ENCODE peak calls at places on chromosomes 5 and 9, in eight cellular contexts. One of them, this sample, is unnamed.
A peak's percentile ranks its signal among the peaks of the same experiment; 100 is the strongest.

GRCh38 chr5:177403826-177404640 is 3.6 kb upstream of the PFN3 start:
- DNase-seq in GM23338: peak; percentile 80
- DNase-seq in AG04450: peak; percentile 49
- DNase-seq in pancreas: peak; percentile 88
- DNase-seq in fibroblast of pulmonary artery: peak; percentile 81
- DNase-seq in Peyer's patch: peak; percentile 91
- DNase-seq in glutamatergic neuron: peak; percentile 85
- DNase-seq in lower lobe of right lung: peak; percentile 94
- DNase-seq in this sample: no peak

GRCh38 chr9:91060520-91061343 is 259.1 kb downstream of the SYK start:
- DNase-seq in glutamatergic neuron: no peak
- DNase-seq in pancreas: no peak
- DNase-seq in Peyer's patch: no peak
- DNase-seq in lower lobe of right lung: no peak
- DNase-seq in GM23338: no peak
- DNase-seq in AG04450: peak; percentile 97
- DNase-seq in fibroblast of pulmonary artery: peak; percentile 99
- DNase-seq in this sample: peak; percentile 98

GRCh38 chr9:133679466-133680051 is 43.4 kb downstream of the DBH start:
- DNase-seq in pancreas: no peak
- DNase-seq in fibroblast of pulmonary artery: no peak
- DNase-seq in glutamatergic neuron: peak; percentile 12
- DNase-seq in Peyer's patch: no peak
- DNase-seq in lower lobe of right lung: peak; percentile 43
- DNase-seq in AG04450: no peak
- DNase-seq in GM23338: no peak
- DNase-seq in this sample: no peak

GRCh38 chr9:123678038-123678877 is 251.7 kb downstream of the DENND1A start:
- DNase-seq in Peyer's patch: no peak
- DNase-seq in AG04450: no peak
- DNase-seq in pancreas: no peak
- DNase-seq in GM23338: no peak
- DNase-seq in fibroblast of pulmonary artery: no peak
- DNase-seq in glutamatergic neuron: no peak
- DNase-seq in lower lobe of right lung: no peak
- DNase-seq in this sample: no peak

GRCh38 chr5:175621971-175622370 is 35.9 kb upstream of the HRH2 start:
- DNase-seq in lower lobe of right lung: no peak
- DNase-seq in AG04450: no peak
- DNase-seq in pancreas: no peak
- DNase-seq in fibroblast of pulmonary artery: no peak
- DNase-seq in GM23338: no peak
- DNase-seq in Peyer's patch: no peak
- DNase-seq in glutamatergic neuron: no peak
- DNase-seq in this sample: no peak

GRCh38 chr9:127970401-127971313 is 10.1 kb downstream of the EEIG1 start:
- DNase-seq in AG04450: no peak
- DNase-seq in GM23338: no peak
- DNase-seq in lower lobe of right lung: no peak
- DNase-seq in Peyer's patch: peak; percentile 53
- DNase-seq in glutamatergic neuron: no peak
- DNase-seq in fibroblast of pulmonary artery: no peak
- DNase-seq in pancreas: peak; percentile 49
- DNase-seq in this sample: no peak

GRCh38 chr5:67149933-67150523 is 46.6 kb downstream of the CD180 start:
- DNase-seq in glutamatergic neuron: no peak
- DNase-seq in lower lobe of right lung: no peak
- DNase-seq in fibroblast of pulmonary artery: peak; percentile 63
- DNase-seq in pancreas: no peak
- DNase-seq in Peyer's patch: no peak
- DNase-seq in AG04450: no peak
- DNase-seq in GM23338: peak; percentile 27
- DNase-seq in this sample: peak; percentile 23

GRCh38 chr5:141747152-141747640 is 65.2 kb upstream of the ARAP3 start:
- DNase-seq in glutamatergic neuron: peak; percentile 88
- DNase-seq in fibroblast of pulmonary artery: peak; percentile 69
- DNase-seq in lower lobe of right lung: peak; percentile 69
- DNase-seq in GM23338: peak; percentile 95
- DNase-seq in Peyer's patch: no peak
- DNase-seq in pancreas: peak; percentile 80
- DNase-seq in AG04450: no peak
- DNase-seq in this sample: no peak

GRCh38 chr5:74648835-74649286 is 8.3 kb upstream of the ENC1 start:
- DNase-seq in AG04450: no peak
- DNase-seq in glutamatergic neuron: no peak
- DNase-seq in GM23338: peak; percentile 72
- DNase-seq in Peyer's patch: no peak
- DNase-seq in pancreas: no peak
- DNase-seq in fibroblast of pulmonary artery: peak; percentile 82
- DNase-seq in lower lobe of right lung: no peak
- DNase-seq in this sample: no peak

GRCh38 chr9:115461284-115461683 is 343.3 kb upstream of the TNC start:
- DNase-seq in GM23338: no peak
- DNase-seq in fibroblast of pulmonary artery: no peak
- DNase-seq in lower lobe of right lung: no peak
- DNase-seq in pancreas: no peak
- DNase-seq in glutamatergic neuron: no peak
- DNase-seq in AG04450: no peak
- DNase-seq in Peyer's patch: no peak
- DNase-seq in this sample: no peak

DNA sequence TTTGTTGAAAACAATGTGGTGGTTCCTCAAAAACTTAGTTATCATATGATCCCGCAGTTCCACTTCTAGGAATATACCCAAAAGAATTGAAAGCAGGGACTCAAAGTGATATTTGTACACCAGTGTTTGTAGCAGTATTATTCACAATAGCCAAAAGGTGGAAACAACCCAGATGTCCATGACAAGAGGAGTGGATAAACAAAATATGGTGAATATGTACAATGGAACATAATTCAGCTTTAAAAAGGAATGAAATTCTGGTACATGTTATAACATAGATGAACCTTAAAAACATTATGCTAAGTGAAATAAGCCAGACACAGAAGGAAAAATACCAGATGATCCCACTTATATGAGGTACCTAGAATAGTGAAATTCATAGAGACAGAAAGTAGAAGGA is 28.9 kb downstream of the IRF1 start:
- DNase-seq in fibroblast of pulmonary artery: no peak
- DNase-seq in glutamatergic neuron: no peak
- DNase-seq in pancreas: no peak
- DNase-seq in GM23338: no peak
- DNase-seq in lower lobe of right lung: no peak
- DNase-seq in Peyer's patch: no peak
- DNase-seq in AG04450: no peak
- DNase-seq in this sample: no peak
- TF ChIP-seq CTCF in fibroblast of pulmonary artery: no peak
- TF ChIP-seq CTCF in glutamatergic neuron: no peak
- TF ChIP-seq CTCF in pancreas: no peak
- TF ChIP-seq CTCF in GM23338: no peak
- TF ChIP-seq CTCF in lower lobe of right lung: no peak
- TF ChIP-seq CTCF in Peyer's patch: no peak
- TF ChIP-seq CTCF in AG04450: no peak
- TF ChIP-seq CTCF in this sample: no peak

GRCh38 chr9:24616858-24617257 is 71.2 kb upstream of the IZUMO3 start:
- DNase-seq in lower lobe of right lung: no peak
- DNase-seq in pancreas: no peak
- DNase-seq in AG04450: no peak
- DNase-seq in Peyer's patch: no peak
- DNase-seq in GM23338: peak; percentile 8
- DNase-seq in glutamatergic neuron: peak; percentile 10
- DNase-seq in fibroblast of pulmonary artery: no peak
- DNase-seq in this sample: no peak
- TF ChIP-seq CTCF in lower lobe of right lung: no peak
- TF ChIP-seq CTCF in pancreas: no peak
- TF ChIP-seq CTCF in AG04450: no peak
- TF ChIP-seq CTCF in Peyer's patch: no peak
- TF ChIP-seq CTCF in GM23338: peak; percentile 12
- TF ChIP-seq CTCF in glutamatergic neuron: no peak
- TF ChIP-seq CTCF in fibroblast of pulmonary artery: no peak
- TF ChIP-seq CTCF in this sample: no peak

GRCh38 chr9:131950487-131950886 is 129.2 kb downstream of the MED27 start:
- DNase-seq in AG04450: no peak
- DNase-seq in GM23338: no peak
- DNase-seq in fibroblast of pulmonary artery: no peak
- DNase-seq in pancreas: no peak
- DNase-seq in Peyer's patch: no peak
- DNase-seq in glutamatergic neuron: no peak
- DNase-seq in lower lobe of right lung: no peak
- DNase-seq in this sample: no peak

GRCh38 chr9:131959056-131959455 is 120.6 kb downstream of the MED27 start:
- DNase-seq in pancreas: no peak
- DNase-seq in glutamatergic neuron: no peak
- DNase-seq in lower lobe of right lung: no peak
- DNase-seq in GM23338: no peak
- DNase-seq in Peyer's patch: no peak
- DNase-seq in AG04450: no peak
- DNase-seq in fibroblast of pulmonary artery: no peak
- DNase-seq in this sample: no peak

GRCh38 chr9:131951155-131951554 is 128.5 kb downstream of the MED27 start:
- DNase-seq in GM23338: no peak
- DNase-seq in glutamatergic neuron: no peak
- DNase-seq in AG04450: no peak
- DNase-seq in fibroblast of pulmonary artery: no peak
- DNase-seq in Peyer's patch: no peak
- DNase-seq in pancreas: no peak
- DNase-seq in lower lobe of right lung: no peak
- DNase-seq in this sample: no peak

GRCh38 chr9:131951905-131952304 is 127.8 kb downstream of the MED27 start:
- DNase-seq in fibroblast of pulmonary artery: peak; percentile 43
- DNase-seq in glutamatergic neuron: peak; percentile 33
- DNase-seq in lower lobe of right lung: no peak
- DNase-seq in GM23338: no peak
- DNase-seq in AG04450: no peak
- DNase-seq in Peyer's patch: no peak
- DNase-seq in pancreas: no peak
- DNase-seq in this sample: peak; percentile 20

DNA sequence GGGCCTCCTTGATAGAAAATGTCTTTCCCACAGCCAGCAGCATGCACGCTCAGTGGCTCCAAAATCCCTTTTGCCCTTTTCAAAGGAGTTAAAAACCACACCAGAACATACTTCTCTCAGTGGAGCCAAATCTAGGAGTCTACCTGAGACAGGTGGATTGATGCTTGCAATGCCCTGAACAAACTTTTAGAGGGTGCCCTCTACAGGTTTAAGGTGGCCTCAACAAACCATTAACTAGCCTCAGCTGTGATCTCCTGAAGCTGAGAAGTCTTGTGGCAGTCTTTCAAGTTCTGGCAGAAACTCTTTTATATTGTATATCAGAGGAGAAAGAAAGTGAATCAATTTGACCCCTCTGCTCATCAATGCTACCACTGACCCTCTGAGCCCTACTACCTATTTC is 125.4 kb downstream of the MED27 start:
- DNase-seq in glutamatergic neuron: no peak
- DNase-seq in Peyer's patch: no peak
- DNase-seq in GM23338: peak; percentile 71
- DNase-seq in pancreas: no peak
- DNase-seq in fibroblast of pulmonary artery: no peak
- DNase-seq in lower lobe of right lung: no peak
- DNase-seq in AG04450: no peak
- DNase-seq in this sample: no peak
- TF ChIP-seq CTCF in glutamatergic neuron: peak; percentile 27
- TF ChIP-seq CTCF in Peyer's patch: no peak
- TF ChIP-seq CTCF in GM23338: peak; percentile 69
- TF ChIP-seq CTCF in pancreas: no peak
- TF ChIP-seq CTCF in fibroblast of pulmonary artery: peak; percentile 28
- TF ChIP-seq CTCF in lower lobe of right lung: peak; percentile 16
- TF ChIP-seq CTCF in AG04450: peak; percentile 8
- TF ChIP-seq CTCF in this sample: peak; percentile 1

GRCh38 chr9:79129865-79130480 is 441.8 kb upstream of the TLE4 start:
- DNase-seq in Peyer's patch: no peak
- DNase-seq in pancreas: peak; percentile 66
- DNase-seq in glutamatergic neuron: peak; percentile 76
- DNase-seq in fibroblast of pulmonary artery: peak; percentile 71
- DNase-seq in AG04450: peak; percentile 20
- DNase-seq in GM23338: peak; percentile 48
- DNase-seq in lower lobe of right lung: peak; percentile 46
- DNase-seq in this sample: peak; percentile 24
- TF ChIP-seq CTCF in Peyer's patch: peak; percentile 37
- TF ChIP-seq CTCF in pancreas: peak; percentile 75
- TF ChIP-seq CTCF in glutamatergic neuron: peak; percentile 83
- TF ChIP-seq CTCF in fibroblast of pulmonary artery: peak; percentile 98
- TF ChIP-seq CTCF in AG04450: peak; percentile 98
- TF ChIP-seq CTCF in GM23338: peak; percentile 91
- TF ChIP-seq CTCF in lower lobe of right lung: peak; percentile 72
- TF ChIP-seq CTCF in this sample: peak; percentile 97

GRCh38 chr5:41435276-41435675 is 75.1 kb downstream of the PLCXD3 start:
- DNase-seq in lower lobe of right lung: no peak
- DNase-seq in fibroblast of pulmonary artery: no peak
- DNase-seq in pancreas: no peak
- DNase-seq in Peyer's patch: no peak
- DNase-seq in GM23338: no peak
- DNase-seq in glutamatergic neuron: no peak
- DNase-seq in AG04450: no peak
- DNase-seq in this sample: no peak

GRCh38 chr5:41432481-41433253 is 77.7 kb downstream of the PLCXD3 start:
- DNase-seq in Peyer's patch: no peak
- DNase-seq in AG04450: no peak
- DNase-seq in pancreas: peak; percentile 55
- DNase-seq in lower lobe of right lung: no peak
- DNase-seq in GM23338: no peak
- DNase-seq in fibroblast of pulmonary artery: no peak
- DNase-seq in glutamatergic neuron: no peak
- DNase-seq in this sample: no peak

DNA sequence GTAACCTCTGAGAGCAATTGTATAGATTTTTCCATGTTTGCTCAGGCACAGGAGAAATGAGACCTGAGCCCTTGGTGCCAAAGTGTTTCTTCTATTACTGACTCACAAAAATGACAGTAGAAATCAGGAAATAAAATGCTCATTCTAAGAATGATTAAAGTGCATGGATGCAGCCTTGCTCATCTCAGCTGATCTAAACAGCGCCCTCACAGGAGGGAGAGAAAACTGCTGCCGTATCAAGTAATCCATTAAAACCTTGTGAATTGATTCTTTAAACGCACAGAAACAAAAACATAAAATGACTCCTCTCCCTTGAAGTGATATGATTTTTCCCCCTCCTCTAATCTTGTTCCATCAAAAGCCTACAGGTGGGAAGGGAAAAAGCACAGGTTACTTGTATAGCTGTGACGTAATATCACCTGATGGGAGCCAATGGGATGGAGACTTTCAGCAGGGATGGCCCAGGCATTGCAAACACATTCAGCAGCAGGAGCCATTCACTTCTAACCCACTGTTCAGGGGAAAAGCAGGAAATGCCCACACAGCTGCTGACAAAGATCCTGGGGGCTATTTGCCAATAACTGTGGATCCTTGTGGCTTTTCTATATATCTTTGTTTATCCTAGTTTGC is 76.7 kb downstream of the PLCXD3 start:
- DNase-seq in glutamatergic neuron: peak; percentile 57
- DNase-seq in GM23338: peak; percentile 56
- DNase-seq in Peyer's patch: no peak
- DNase-seq in pancreas: no peak
- DNase-seq in fibroblast of pulmonary artery: no peak
- DNase-seq in lower lobe of right lung: no peak
- DNase-seq in AG04450: no peak
- DNase-seq in this sample: no peak
- TF ChIP-seq CTCF in glutamatergic neuron: peak; percentile 76
- TF ChIP-seq CTCF in GM23338: peak; percentile 93
- TF ChIP-seq CTCF in Peyer's patch: no peak
- TF ChIP-seq CTCF in pancreas: no peak
- TF ChIP-seq CTCF in fibroblast of pulmonary artery: peak; percentile 53
- TF ChIP-seq CTCF in lower lobe of right lung: no peak
- TF ChIP-seq CTCF in AG04450: peak; percentile 52
- TF ChIP-seq CTCF in this sample: peak; percentile 33

GRCh38 chr9:136631038-136632000 is 31.4 kb upstream of the EGFL7 start:
- DNase-seq in glutamatergic neuron: peak; percentile 92
- DNase-seq in fibroblast of pulmonary artery: peak; percentile 89
- DNase-seq in AG04450: peak; percentile 59
- DNase-seq in lower lobe of right lung: peak; percentile 88
- DNase-seq in GM23338: peak; percentile 84
- DNase-seq in Peyer's patch: peak; percentile 87
- DNase-seq in pancreas: peak; percentile 84
- DNase-seq in this sample: peak; percentile 48
- TF ChIP-seq CTCF in glutamatergic neuron: peak; percentile 74
- TF ChIP-seq CTCF in fibroblast of pulmonary artery: peak; percentile 87
- TF ChIP-seq CTCF in AG04450: peak; percentile 93
- TF ChIP-seq CTCF in lower lobe of right lung: peak; percentile 90
- TF ChIP-seq CTCF in GM23338: peak; percentile 81
- TF ChIP-seq CTCF in Peyer's patch: peak; percentile 81
- TF ChIP-seq CTCF in pancreas: peak; percentile 58
- TF ChIP-seq CTCF in this sample: peak; percentile 85